ENCODE peak calls at places on chromosome 1, in seven cellular contexts. U is fibroblast of mammary gland; Q is hippocampal formation; E is activated CD8-positive, alpha-beta T cell treated with anti-CD3 and anti-CD28 coated beads for 36 hours; C is dorsolateral prefrontal cortex; F is HEK293T; A is neural crest cell. S is an unnamed sample.

GRCh38 chr1:228964178-228964819 is 229.0 kb downstream of the RHOU start:
- DNase-seq in A (no peak), U (peak; percentile 69), E (no peak), Q (no peak), F (no peak), C (no peak), S (no peak)

GRCh38 chr1:9490605-9491339 is 48.5 kb upstream of the SLC25A33 start:
- DNase-seq in U (peak; percentile 82), Q (peak; percentile 50), F (peak; percentile 80), E (peak; percentile 91), C (peak; percentile 92), A (peak; percentile 98), S (peak; percentile 70)

GRCh38 chr1:41174170-41174569 is 67.9 kb downstream of the SCMH1 start:
- DNase-seq in E (no peak), C (no peak), A (no peak), F (no peak), Q (no peak), U (no peak), S (no peak)

GRCh38 chr1:161531986-161532875 is 7.9 kb downstream of the HSPA6 start:
- DNase-seq in U (peak; percentile 66), A (no peak), E (no peak), C (no peak), F (no peak), Q (no peak), S (peak; percentile 68)

GRCh38 chr1:100443739-100444571 is 91.6 kb downstream of the CDC14A start:
- DNase-seq in F (no peak), Q (no peak), A (no peak), C (no peak), E (peak; percentile 49), U (peak; percentile 35), S (no peak)

GRCh38 chr1:81899214-81899613 is 98.5 kb downstream of the ADGRL2 start:
- DNase-seq in C (no peak), E (no peak), U (no peak), A (no peak), F (no peak), Q (no peak), S (no peak)

GRCh38 chr1:104706631-104707147 is 957.0 kb downstream of the AMY1C start:
- DNase-seq in E (no peak), C (no peak), Q (no peak), F (no peak), A (no peak), U (no peak), S (no peak)

GRCh38 chr1:160210563-160210962 is 5.4 kb downstream of the PEA15 start:
- DNase-seq in F (no peak), E (no peak), Q (no peak), A (no peak), U (no peak), C (no peak), S (no peak)

GRCh38 chr1:9320520-9321479 is 28.1 kb downstream of the SPSB1 start:
- DNase-seq in A (no peak), U (no peak), Q (no peak), C (no peak), E (no peak), F (no peak), S (no peak)

GRCh38 chr1:157170677-157171515 is 32.7 kb upstream of the ETV3 start:
- DNase-seq in Q (no peak), U (peak; percentile 26), A (peak; percentile 69), E (peak; percentile 75), F (peak; percentile 58), C (no peak), S (no peak)

GRCh38 chr1:224735159-224735558 is 119.0 kb downstream of the CNIH3 start:
- DNase-seq in E (peak; percentile 21), Q (no peak), F (no peak), U (no peak), A (no peak), C (no peak), S (no peak)